ENCODE peak calls at places on chromosomes 2 and 18, in six cellular contexts. W is heart right ventricle; L is Peyer's patch; D is endothelial cell of umbilical vein; G is naive thymus-derived CD4-positive, alpha-beta T cell; Z is uterus. S is an unnamed sample. For H3K36me3, the result is how much of the 10 kb centered on the place peaks cover.

GRCh38 chr2:222731183-222731582 is 59.7 kb downstream of the MOGAT1 start:
- DNase-seq in W (no peak), G (no peak), Z (no peak), D (no peak), L (no peak), S (no peak)

GRCh38 chr2:217954971-217955740 is 47.6 kb downstream of the TNS1 start:
- DNase-seq in D (no peak), L (peak), W (no peak), Z (no peak), G (no peak), S (no peak)

GRCh38 chr2:60832621-60833020 is 48.8 kb upstream of the REL start:
- DNase-seq in D (no peak), Z (no peak), W (no peak), L (no peak), G (no peak), S (no peak)

GRCh38 chr18:61908661-61909060 is 15.9 kb upstream of the RNF152 start:
- DNase-seq in W (no peak), L (no peak), G (no peak), D (no peak), Z (no peak), S (no peak)

GRCh38 chr2:96152301-96153165 is 7.3 kb upstream of the DUSP2 start:
- DNase-seq in Z (no peak), L (no peak), W (no peak), G (peak), D (no peak), S (no peak)

GRCh38 chr2:182049330-182049729 is 63.7 kb downstream of the PPP1R1C start:
- DNase-seq in D (no peak), G (no peak), L (no peak), Z (no peak), W (no peak), S (no peak)

GRCh38 chr2:40403233-40403841 is 48.6 kb downstream of the SLC8A1 start:
- DNase-seq in Z (no peak), G (no peak), D (no peak), W (no peak), L (no peak), S (no peak)

GRCh38 chr18:48798334-48799197 is 152.2 kb downstream of the SMAD7 start:
- DNase-seq in L (peak), W (no peak), Z (peak), G (no peak), D (no peak), S (no peak)

GRCh38 chr2:86027913-86028762 is 77.5 kb downstream of the POLR1A start:
- DNase-seq in W (peak), G (no peak), L (no peak), D (no peak), Z (no peak), S (no peak)

GRCh38 chr2:217685255-217685605 is 317.6 kb downstream of the TNS1 start:
- DNase-seq in L (peak), W (no peak), G (no peak), D (no peak), Z (peak), S (no peak)

GRCh38 chr2:64700133-64700809 is 46.6 kb upstream of the SERTAD2 start:
- DNase-seq in Z (no peak), G (no peak), L (no peak), D (no peak), W (no peak), S (no peak)

GRCh38 chr2:126911111-126911796 is 12.6 kb downstream of the TEX51 start:
- DNase-seq in W (no peak), Z (no peak), L (peak), G (no peak), D (no peak), S (no peak)

GRCh38 chr2:10028988-10029874 is 14.1 kb upstream of the KLF11 start:
- DNase-seq in Z (no peak), L (peak), W (peak), G (peak), D (peak), S (peak)

GRCh38 chr2:52220393-52220792 is 1188.5 kb upstream of the NRXN1 start:
- DNase-seq in Z (no peak), D (peak), W (no peak), L (no peak), G (no peak), S (no peak)

GRCh38 chr18:75167759-75168211 is 41.2 kb downstream of the PTGR3 start:
- DNase-seq in Z (no peak), W (no peak), L (no peak), G (no peak), D (no peak), S (no peak)

DNA sequence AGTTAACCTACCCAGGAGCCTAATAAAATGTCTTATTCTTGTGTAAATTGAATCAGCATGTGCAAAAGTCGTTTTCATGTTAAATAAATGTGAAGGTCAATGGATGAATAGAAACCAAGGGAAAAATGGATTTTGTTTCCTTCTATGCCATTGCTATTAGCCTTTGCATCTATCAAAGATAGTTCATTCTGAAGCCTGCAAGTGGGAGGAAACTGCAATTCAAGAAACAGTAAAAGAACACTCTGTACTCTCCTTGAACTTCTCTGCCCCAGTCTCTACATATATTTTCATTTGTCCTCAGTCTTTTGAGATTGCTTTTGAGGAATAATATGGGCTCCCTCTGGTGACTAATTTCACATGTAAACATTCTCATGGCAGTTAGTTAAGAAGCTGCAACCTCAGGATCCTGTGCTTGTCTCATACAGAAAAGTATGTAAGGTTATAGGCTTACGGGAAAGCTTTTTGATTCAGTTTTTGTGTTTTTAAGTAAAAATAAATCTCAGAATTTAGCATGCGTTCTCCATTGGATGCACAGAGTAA is 1590.0 kb upstream of the LRRTM1 start:
- DNase-seq in G (no peak), Z (no peak), D (no peak), W (no peak), L (no peak), S (no peak)
- H3K36me3 ChIP-seq in G (under half), Z (under half), D (under half), W (under half), L (under half), S (under half)

DNA sequence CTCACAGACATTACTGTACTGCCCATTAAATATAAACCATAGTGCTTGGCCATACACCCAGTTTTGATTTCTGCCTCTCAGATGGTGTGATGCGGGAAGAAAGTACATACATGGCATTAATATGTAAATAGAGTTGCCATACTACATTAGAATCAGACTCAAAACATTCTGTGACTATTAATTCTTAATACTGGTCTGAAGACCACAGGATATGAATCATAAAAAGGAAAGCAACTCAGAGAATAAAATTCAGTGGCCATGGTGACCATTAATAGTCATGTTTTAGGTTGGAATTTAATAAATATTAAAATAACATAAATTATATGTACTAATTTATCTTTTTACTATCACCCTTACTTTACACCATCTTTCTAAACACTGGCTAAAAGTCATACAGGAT is 33.0 kb upstream of the WDR75 start:
- DNase-seq in G (no peak), L (no peak), D (peak), W (no peak), Z (no peak), S (no peak)
- H3K4me3 ChIP-seq in G (no peak), L (no peak), D (no peak), W (no peak), Z (no peak), S (no peak)

GRCh38 chr2:207792244-207792785 is 22.6 kb upstream of the FZD5 start:
- DNase-seq in D (peak), G (no peak), L (no peak), Z (no peak), W (no peak), S (no peak)
- H3K27ac ChIP-seq in D (peak), G (no peak), L (peak), Z (no peak), W (no peak), S (no peak)

GRCh38 chr2:1647417-1648240 is 96.7 kb downstream of the PXDN start:
- DNase-seq in Z (no peak), D (no peak), G (no peak), W (no peak), L (no peak), S (no peak)
- H3K36me3 ChIP-seq in Z (under half), D (under half), G (under half), W (half or more), L (under half), S (under half)

DNA sequence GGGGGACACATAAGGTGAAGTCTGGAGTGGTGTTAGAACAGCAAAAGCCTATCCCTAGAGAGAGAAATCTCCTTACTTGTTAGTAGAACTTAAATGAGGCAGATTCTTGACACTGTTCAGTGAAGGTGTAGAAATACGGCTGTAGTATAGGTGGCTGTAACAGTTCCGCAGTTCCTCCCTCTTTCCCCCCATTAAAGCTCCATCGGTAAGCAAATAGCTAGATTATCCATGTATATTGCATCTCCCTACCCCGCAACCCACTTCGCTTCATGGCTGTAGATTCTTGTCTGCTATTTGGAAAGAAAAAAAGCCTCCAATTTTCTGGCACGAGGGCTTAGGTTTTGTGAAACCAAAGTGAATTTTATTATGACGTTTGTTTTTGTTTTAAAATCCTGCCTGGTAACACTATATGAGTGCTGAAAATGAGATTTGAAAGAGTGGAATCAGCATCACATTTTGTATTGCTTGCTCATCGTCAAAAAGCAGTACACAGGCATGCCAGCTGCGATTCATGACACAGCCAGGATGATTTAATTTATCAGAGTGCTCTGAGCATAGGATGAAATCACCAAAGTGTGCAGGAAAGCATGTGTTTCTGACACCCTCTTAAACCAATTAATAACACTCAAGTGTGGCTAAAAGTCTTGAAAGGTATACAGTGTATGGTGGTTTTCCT is 1.4 kb downstream of the FAM171B start:
- DNase-seq in D (peak), W (no peak), Z (no peak), G (no peak), L (no peak), S (no peak)
- H3K4me3 ChIP-seq in D (peak), W (peak), Z (peak), G (no peak), L (no peak), S (no peak)

GRCh38 chr2:201154615-201155014 is 28.3 kb upstream of the CASP10 start:
- DNase-seq in L (no peak), W (no peak), G (no peak), D (no peak), Z (no peak), S (no peak)
- H3K27ac ChIP-seq in L (peak), W (no peak), G (peak), D (no peak), Z (no peak), S (no peak)

GRCh38 chr18:59353079-59353680 is 5.9 kb downstream of the LMAN1 start:
- DNase-seq in G (no peak), W (no peak), L (no peak), D (no peak), Z (no peak), S (no peak)
- H3K36me3 ChIP-seq in G (under half), W (half or more), L (half or more), D (under half), Z (under half), S (half or more)

DNA sequence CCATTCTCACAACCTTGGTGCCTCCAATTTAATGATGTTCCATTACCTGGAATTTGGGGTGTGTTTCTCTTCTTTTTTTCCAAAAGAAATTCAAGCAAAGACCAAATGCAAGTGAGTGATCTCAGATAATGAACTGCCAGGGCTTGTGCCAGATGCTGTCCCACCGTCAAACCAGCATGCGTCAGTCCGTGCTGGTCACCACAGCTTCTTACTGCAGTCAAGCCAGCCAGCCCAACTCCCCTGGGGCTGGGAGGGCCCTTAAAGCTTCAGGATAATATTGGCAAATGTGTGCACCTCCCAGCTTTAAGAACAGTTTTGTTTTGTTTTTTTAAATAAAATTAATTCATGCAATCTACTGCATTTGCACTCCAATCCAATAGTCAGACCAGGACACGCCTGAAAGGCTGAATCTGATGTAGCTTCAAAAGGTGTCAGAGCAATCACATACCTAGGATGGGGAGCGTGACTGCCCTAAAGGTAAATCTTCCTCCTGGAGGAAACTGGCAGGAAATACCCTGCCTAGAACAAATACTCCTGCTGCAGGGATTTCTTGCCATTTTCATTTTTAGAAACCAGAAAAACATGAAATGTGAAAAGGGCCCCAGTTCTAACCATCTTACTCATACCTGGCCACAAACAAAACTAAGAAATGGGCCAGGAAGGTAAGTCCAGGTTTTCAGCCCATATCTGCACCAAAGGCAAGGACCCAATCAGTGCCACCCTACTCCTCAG is 26.9 kb upstream of the SP3 start:
- DNase-seq in G (no peak), L (peak), W (peak), D (no peak), Z (peak), S (no peak)
- H3K4me3 ChIP-seq in G (no peak), L (no peak), W (no peak), D (no peak), Z (no peak), S (no peak)

GRCh38 chr2:17584689-17585088 is 44.2 kb downstream of the VSNL1 start:
- DNase-seq in G (no peak), W (no peak), L (no peak), D (no peak), Z (no peak), S (no peak)
- H3K27ac ChIP-seq in G (no peak), W (no peak), L (no peak), D (no peak), Z (no peak), S (no peak)

DNA sequence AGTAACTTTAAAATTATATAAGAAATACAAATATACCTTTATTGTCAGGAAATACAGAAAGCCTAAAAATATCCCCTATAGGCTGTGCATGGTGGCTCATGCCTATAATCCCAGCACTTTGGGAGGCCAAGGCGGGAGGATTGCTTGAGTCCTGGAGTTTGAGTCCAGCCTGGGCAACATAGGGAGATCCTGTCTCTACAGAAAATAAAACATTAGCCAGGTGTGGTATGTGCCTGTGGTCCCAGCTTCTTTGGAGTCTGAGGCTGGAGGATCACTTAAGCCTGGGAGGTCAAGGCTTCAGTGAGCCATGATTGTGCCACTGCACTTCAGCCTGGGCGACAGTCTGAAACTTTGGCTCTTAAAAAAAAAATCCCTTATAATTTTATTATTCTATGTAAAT is 29.1 kb downstream of the GLS start:
- DNase-seq in G (no peak), D (no peak), L (no peak), Z (no peak), W (no peak), S (no peak)
- H3K36me3 ChIP-seq in G (under half), D (under half), L (under half), Z (under half), W (half or more), S (half or more)

S was measured in CD4-positive, CD25-positive, alpha-beta regulatory T cell.